ENCODE peak calls at places on chromosomes 2 and 18, in eight cellular contexts. S is amygdala; D is neural progenitor cell; K is activated T-cell treated with anti-CD3 and anti-CD28 coated beads, Interleukin-2, amount 50 U/mL, for 72 hours; I is NCI-H1105 treated with DMSO at 0.1 percent for 48 hours; N is stimulated activated CD4-positive, alpha-beta T cell treated with anti-CD3 and anti-CD28 coated beads, Interleukin-4, amount 100 ng/mL, for 24 hours; V is erythroblast; Q is NB4. Z is an unnamed sample.

GRCh38 chr2:150296795-150297546 is 190.5 kb downstream of the RND3 start:
- DNase-seq in V (no peak), N (no peak), D (no peak), S (no peak), K (no peak), Q (no peak), I (peak), Z (no peak)

GRCh38 chr2:45439788-45440773 is 171.0 kb downstream of the SRBD1 start:
- DNase-seq in D (no peak), I (no peak), Q (no peak), N (no peak), V (no peak), K (no peak), S (no peak), Z (no peak)

GRCh38 chr2:96239091-96239490 is 26.7 kb downstream of the TMEM127 start:
- DNase-seq in N (no peak), S (no peak), V (no peak), Q (no peak), I (no peak), D (no peak), K (no peak), Z (no peak)

GRCh38 chr18:57959278-57959677 is 84.7 kb upstream of the NEDD4L start:
- DNase-seq in I (peak), K (no peak), V (peak), S (no peak), D (peak), N (no peak), Q (peak), Z (peak)

GRCh38 chr18:3481696-3482210 is 31.8 kb downstream of the TGIF1 start:
- DNase-seq in V (peak), N (peak), Q (peak), D (peak), K (peak), I (no peak), S (no peak), Z (peak)

GRCh38 chr2:215364157-215365155 is 52.6 kb downstream of the ATIC start:
- DNase-seq in Q (no peak), K (no peak), N (no peak), I (no peak), V (no peak), D (no peak), S (no peak), Z (no peak)

GRCh38 chr2:100056478-100056877 is 85.9 kb downstream of the AFF3 start:
- DNase-seq in K (no peak), Q (no peak), N (no peak), S (no peak), I (no peak), D (no peak), V (no peak), Z (no peak)

GRCh38 chr2:112493858-112494648 is 12.1 kb downstream of the TTL start:
- DNase-seq in D (no peak), V (peak), S (no peak), Q (peak), K (no peak), N (no peak), I (no peak), Z (no peak)

GRCh38 chr2:160309585-160309984 is 109.5 kb upstream of the ITGB6 start:
- DNase-seq in N (no peak), V (no peak), S (no peak), K (no peak), D (no peak), Q (no peak), I (no peak), Z (no peak)

GRCh38 chr2:118249531-118249930 is 161.3 kb downstream of the INSIG2 start:
- DNase-seq in K (no peak), I (no peak), N (no peak), D (no peak), V (no peak), S (no peak), Q (peak), Z (no peak)

Z was measured in Karpas-422.